ENCODE peak calls at places on chromosomes 11 and 22, in four cellular contexts. A is fibroblast of pulmonary artery, F is heart right ventricle, E is lower leg skin. B is an unnamed sample.

GRCh38 chr22:47094861-47095330 is 332.4 kb downstream of the TBC1D22A start:
- DNase-seq in A (no peak), F (no peak), E (no peak), B (peak)

GRCh38 chr11:31606893-31607292 is 97.3 kb downstream of the ELP4 start:
- DNase-seq in A (no peak), F (no peak), E (no peak), B (no peak)

GRCh38 chr22:45970709-45971388 is 6.1 kb downstream of the WNT7B start:
- DNase-seq in A (no peak), F (no peak), E (no peak), B (no peak)

GRCh38 chr11:86068138-86068861 is 584 bp downstream of the PICALM start:
- DNase-seq in A (no peak), F (peak), E (peak), B (no peak)

GRCh38 chr11:17760102-17761029 is 25.8 kb downstream of the KCNC1 start:
- DNase-seq in A (peak), F (peak), E (no peak), B (no peak)

GRCh38 chr11:10012068-10012467 is 282.0 kb downstream of the SBF2 start:
- DNase-seq in A (no peak), F (no peak), E (no peak), B (no peak)

GRCh38 chr11:11493698-11494097 is 128.1 kb downstream of the GALNT18 start:
- DNase-seq in A (no peak), F (no peak), E (no peak), B (no peak)

GRCh38 chr11:57318178-57318577 is 6.6 kb downstream of the TNKS1BP1 start:
- DNase-seq in A (peak), F (no peak), E (no peak), B (no peak)

GRCh38 chr22:46062971-46063631 is 86.1 kb upstream of the WNT7B start:
- DNase-seq in A (no peak), F (no peak), E (no peak), B (no peak)

GRCh38 chr11:122115520-122116343 is at the start of gene BLID:
- DNase-seq in A (peak), F (peak), E (no peak), B (no peak)

GRCh38 chr11:2209900-2210321 is 38.3 kb upstream of the TH start:
- DNase-seq in A (no peak), F (no peak), E (peak), B (no peak)

GRCh38 chr11:63375434-63375833 is 5.8 kb downstream of the SLC22A9 start:
- DNase-seq in A (no peak), F (no peak), E (no peak), B (no peak)

GRCh38 chr11:10502065-10502680 is 38.8 kb downstream of the RNF141 start:
- DNase-seq in A (no peak), F (no peak), E (no peak), B (no peak)

GRCh38 chr11:34271727-34272126 is 86.1 kb downstream of the ABTB2 start:
- DNase-seq in A (no peak), F (no peak), E (no peak), B (no peak)

GRCh38 chr11:132855516-132855915 is 676.8 kb downstream of the OPCML start:
- DNase-seq in A (no peak), F (no peak), E (no peak), B (no peak)

GRCh38 chr11:76863196-76863777 is 2.6 kb downstream of the ACER3 start:
- DNase-seq in A (no peak), F (no peak), E (peak), B (no peak)

GRCh38 chr22:44195189-44195871 is 14.6 kb downstream of the PARVG start:
- DNase-seq in A (no peak), F (no peak), E (no peak), B (no peak)

GRCh38 chr11:108131993-108132392 is 10.6 kb downstream of the ACAT1 start:
- DNase-seq in A (peak), F (no peak), E (no peak), B (no peak)

GRCh38 chr11:15976433-15977045 is 379.8 kb downstream of the SOX6 start:
- DNase-seq in A (peak), F (no peak), E (no peak), B (peak)

GRCh38 chr11:289706-290620 is 1.0 kb downstream of the PGGHG start:
- DNase-seq in A (no peak), F (peak), E (no peak), B (no peak)
- H3K4me3 ChIP-seq in A (peak), F (peak), E (no peak), B (no peak)

GRCh38 chr22:24429411-24430365 is 2.3 kb downstream of the ADORA2A start:
- DNase-seq in A (no peak), F (peak), E (no peak), B (no peak)

GRCh38 chr22:24426436-24426835 is 963 bp upstream of the ADORA2A start:
- DNase-seq in A (no peak), F (no peak), E (no peak), B (no peak)

GRCh38 chr22:24426859-24427499 is 420 bp upstream of the ADORA2A start:
- DNase-seq in A (no peak), F (peak), E (no peak), B (no peak)

GRCh38 chr22:24428751-24429410 is 1.5 kb downstream of the ADORA2A start:
- DNase-seq in A (no peak), F (peak), E (no peak), B (no peak)

DNA sequence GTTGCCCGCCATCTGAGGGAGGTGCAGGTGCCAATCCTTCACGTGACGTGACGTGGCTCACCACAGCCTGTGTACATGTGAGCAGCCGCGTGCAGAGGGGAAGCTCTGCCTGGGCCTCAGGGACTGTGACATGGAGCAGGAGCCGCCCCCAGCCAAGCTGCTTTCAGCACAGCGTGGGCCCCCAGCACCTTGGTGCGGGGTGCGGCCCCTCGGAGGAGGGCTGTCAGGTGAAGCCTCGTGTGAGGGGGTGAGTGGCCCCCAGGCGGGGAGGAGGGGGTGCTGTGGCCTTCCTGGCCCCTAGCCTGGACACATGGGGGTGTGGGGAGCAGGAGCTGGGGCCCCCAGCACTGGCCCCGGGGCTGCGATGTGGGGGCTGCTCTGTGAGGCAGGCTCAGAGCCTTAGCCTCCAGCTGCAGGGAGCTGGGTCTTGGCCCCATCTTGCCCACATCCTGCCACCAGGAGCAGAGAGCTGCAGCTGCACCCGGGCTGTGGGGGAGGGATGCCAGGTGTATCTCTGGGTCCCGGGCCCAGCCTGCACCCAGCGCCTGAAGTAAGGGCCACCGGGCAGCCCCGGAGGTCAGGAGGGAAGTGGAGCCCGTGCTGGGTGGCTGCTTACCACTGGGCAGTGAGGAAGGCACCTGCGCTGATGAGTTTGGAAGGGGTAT is at the start of gene ADORA2A:
- DNase-seq in A (no peak), F (peak), E (no peak), B (no peak)
- H3K4me3 ChIP-seq in A (no peak), F (no peak), E (no peak), B (no peak)

GRCh38 chr11:70912226-70912840 is 340.0 kb downstream of the SHANK2 start:
- DNase-seq in A (no peak), F (no peak), E (no peak), B (no peak)

GRCh38 chr11:70915158-70915795 is 337.1 kb downstream of the SHANK2 start:
- DNase-seq in A (no peak), F (no peak), E (no peak), B (no peak)

GRCh38 chr11:70914496-70914895 is 337.9 kb downstream of the SHANK2 start:
- DNase-seq in A (no peak), F (no peak), E (no peak), B (no peak)

GRCh38 chr11:70916321-70916720 is 336.1 kb downstream of the SHANK2 start:
- DNase-seq in A (no peak), F (no peak), E (no peak), B (no peak)

DNA sequence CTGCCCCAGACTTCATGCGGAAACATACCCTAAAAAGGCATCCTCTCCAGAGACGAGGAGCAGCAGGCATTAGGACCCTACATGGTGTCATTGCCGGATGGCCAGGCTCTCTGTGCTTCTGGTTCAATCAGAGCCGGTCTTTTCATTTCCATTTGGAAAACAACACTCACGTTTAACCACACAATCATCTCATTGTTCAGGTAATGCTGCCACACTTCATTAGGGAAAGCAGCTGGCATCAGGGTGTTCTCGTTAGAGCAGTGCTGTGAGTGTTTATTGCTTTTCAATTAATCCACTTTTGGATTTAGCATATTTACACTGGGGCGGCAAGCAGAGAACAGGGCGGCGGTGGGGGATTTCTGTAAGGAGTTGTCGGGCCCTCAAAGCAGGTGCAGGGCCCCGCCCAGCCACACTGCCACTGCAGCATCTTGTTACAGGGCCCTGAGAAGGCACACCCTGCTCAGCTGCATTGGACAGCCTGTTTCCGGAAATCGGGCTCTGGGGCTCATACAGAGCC is 338.6 kb downstream of the SHANK2 start:
- DNase-seq in A (no peak), F (no peak), E (no peak), B (no peak)
- H3K4me3 ChIP-seq in A (no peak), F (no peak), E (no peak), B (no peak)

DNA sequence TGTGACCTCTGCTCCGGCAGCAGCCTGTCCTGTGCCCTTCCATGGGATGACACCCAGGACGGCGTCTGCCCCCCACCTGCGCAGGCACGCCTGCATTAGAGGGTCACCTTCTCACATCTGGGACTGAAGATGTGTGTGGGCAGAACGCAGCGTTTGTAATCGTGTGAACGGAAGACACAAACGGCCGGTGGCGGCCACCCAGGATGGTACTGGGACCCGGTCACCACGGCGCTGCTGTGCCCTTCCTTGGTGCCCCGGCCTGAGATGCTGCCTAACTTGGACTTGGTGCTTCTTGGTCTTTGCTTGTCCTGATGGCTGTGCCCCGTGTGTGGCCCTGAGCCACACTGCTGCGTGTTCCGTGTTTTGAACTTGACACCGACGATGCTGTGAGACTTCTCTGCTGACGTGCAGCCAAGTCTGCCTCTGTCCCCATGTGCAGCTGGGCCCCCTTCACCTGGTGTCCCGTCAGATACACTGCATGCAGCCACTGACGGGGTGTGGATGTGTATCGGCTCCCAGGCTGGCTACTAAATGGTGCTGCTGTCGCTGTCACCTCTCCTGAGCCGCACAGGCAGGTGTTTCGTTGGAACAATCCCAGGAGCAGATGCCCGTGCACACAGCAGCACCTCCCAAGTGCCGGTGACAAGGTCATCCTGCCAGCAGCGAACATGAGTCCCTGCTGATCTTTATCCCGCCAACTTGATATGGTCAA is 21.4 kb downstream of the YPEL1 start:
- DNase-seq in A (no peak), F (no peak), E (no peak), B (peak)
- H3K4me3 ChIP-seq in A (no peak), F (no peak), E (no peak), B (no peak)

DNA sequence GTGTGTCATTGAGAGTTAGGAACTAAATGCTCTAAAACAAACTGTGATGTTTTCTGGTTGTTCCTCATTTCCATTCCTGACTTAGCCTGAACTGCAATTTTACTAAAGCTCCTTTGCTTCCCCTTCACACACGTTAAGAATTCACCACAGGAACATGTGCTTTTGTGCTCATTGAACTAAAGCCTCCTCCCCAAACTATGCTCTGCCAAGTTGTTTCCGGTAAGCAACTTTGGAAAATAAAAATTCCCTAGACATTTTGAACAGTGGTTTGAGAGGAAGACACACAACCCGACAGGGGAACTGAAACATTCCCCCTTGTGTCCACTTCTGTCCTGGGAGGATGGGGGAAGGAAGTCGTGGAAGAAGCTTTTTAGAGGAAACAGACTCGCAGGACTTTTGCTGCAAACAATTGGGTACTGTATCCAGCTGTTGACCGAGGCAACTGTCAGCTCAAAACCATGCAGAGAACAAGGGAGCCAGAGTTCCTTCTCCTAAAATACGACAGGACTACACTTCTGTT is 66.9 kb downstream of the GAB2 start:
- DNase-seq in A (peak), F (no peak), E (peak), B (no peak)
- H3K4me3 ChIP-seq in A (peak), F (peak), E (no peak), B (peak)

B was measured in SJSA1.